ENCODE peak calls at places on chromosome 18, in five cellular contexts. One of them, this sample, is unnamed.

GRCh38 chr18:6159426-6159825 is 255.3 kb downstream of the L3MBTL4 start:
- DNase-seq in NCI-H1105: no peak
- DNase-seq in gastrocnemius medialis: no peak
- DNase-seq in brain microvascular endothelial cell: no peak
- DNase-seq in adipocyte: no peak
- DNase-seq in this sample: no peak

GRCh38 chr18:58205087-58205779 is 161.2 kb downstream of the NEDD4L start:
- DNase-seq in brain microvascular endothelial cell: peak; percentile 51
- DNase-seq in adipocyte: peak; percentile 41
- DNase-seq in NCI-H1105: no peak
- DNase-seq in gastrocnemius medialis: no peak
- DNase-seq in this sample: no peak

GRCh38 chr18:62637807-62638687 is 77.3 kb upstream of the PHLPP1 start:
- DNase-seq in gastrocnemius medialis: no peak
- DNase-seq in NCI-H1105: no peak
- DNase-seq in brain microvascular endothelial cell: peak; percentile 6
- DNase-seq in adipocyte: no peak
- DNase-seq in this sample: no peak

GRCh38 chr18:59273936-59274928 is 978 bp upstream of the RAX start:
- DNase-seq in adipocyte: no peak
- DNase-seq in brain microvascular endothelial cell: no peak
- DNase-seq in gastrocnemius medialis: no peak
- DNase-seq in NCI-H1105: no peak
- DNase-seq in this sample: no peak

GRCh38 chr18:5424903-5425302 is 118.9 kb downstream of the EPB41L3 start:
- DNase-seq in NCI-H1105: no peak
- DNase-seq in gastrocnemius medialis: no peak
- DNase-seq in brain microvascular endothelial cell: peak; percentile 39
- DNase-seq in adipocyte: peak; percentile 72
- DNase-seq in this sample: peak; percentile 6

GRCh38 chr18:48959921-48960920 is 9.5 kb upstream of the SMAD7 start:
- DNase-seq in gastrocnemius medialis: no peak
- DNase-seq in adipocyte: peak; percentile 56
- DNase-seq in brain microvascular endothelial cell: peak; percentile 78
- DNase-seq in NCI-H1105: no peak
- DNase-seq in this sample: no peak

GRCh38 chr18:2406544-2406943 is 164.8 kb downstream of the METTL4 start:
- DNase-seq in gastrocnemius medialis: no peak
- DNase-seq in NCI-H1105: no peak
- DNase-seq in brain microvascular endothelial cell: no peak
- DNase-seq in adipocyte: peak; percentile 86
- DNase-seq in this sample: no peak

GRCh38 chr18:48126240-48126639 is 195.8 kb upstream of the SMAD2 start:
- DNase-seq in adipocyte: no peak
- DNase-seq in NCI-H1105: no peak
- DNase-seq in brain microvascular endothelial cell: no peak
- DNase-seq in gastrocnemius medialis: no peak
- DNase-seq in this sample: no peak

GRCh38 chr18:22828171-22828570 is 105.0 kb upstream of the RBBP8 start:
- DNase-seq in NCI-H1105: no peak
- DNase-seq in adipocyte: no peak
- DNase-seq in gastrocnemius medialis: no peak
- DNase-seq in brain microvascular endothelial cell: no peak
- DNase-seq in this sample: no peak

GRCh38 chr18:55243852-55244251 is 284.6 kb upstream of the CCDC68 start:
- DNase-seq in adipocyte: peak; percentile 90
- DNase-seq in brain microvascular endothelial cell: no peak
- DNase-seq in NCI-H1105: no peak
- DNase-seq in gastrocnemius medialis: no peak
- DNase-seq in this sample: no peak

GRCh38 chr18:61448316-61448715 is 115.1 kb downstream of the CDH20 start:
- DNase-seq in brain microvascular endothelial cell: no peak
- DNase-seq in adipocyte: no peak
- DNase-seq in gastrocnemius medialis: no peak
- DNase-seq in NCI-H1105: no peak
- DNase-seq in this sample: no peak

GRCh38 chr18:24559474-24560018 is 99.1 kb downstream of the HRH4 start:
- DNase-seq in adipocyte: no peak
- DNase-seq in NCI-H1105: no peak
- DNase-seq in brain microvascular endothelial cell: no peak
- DNase-seq in gastrocnemius medialis: no peak
- DNase-seq in this sample: no peak

GRCh38 chr18:56836173-56836572 is 185.0 kb downstream of the WDR7 start:
- DNase-seq in brain microvascular endothelial cell: no peak
- DNase-seq in gastrocnemius medialis: no peak
- DNase-seq in NCI-H1105: no peak
- DNase-seq in adipocyte: no peak
- DNase-seq in this sample: no peak

GRCh38 chr18:50986360-50987087 is 18.7 kb downstream of the ELAC1 start:
- DNase-seq in gastrocnemius medialis: peak; percentile 12
- DNase-seq in adipocyte: peak; percentile 43
- DNase-seq in brain microvascular endothelial cell: peak; percentile 16
- DNase-seq in NCI-H1105: no peak
- DNase-seq in this sample: no peak

GRCh38 chr18:38367473-38367872 is 801.9 kb upstream of the CELF4 start:
- DNase-seq in brain microvascular endothelial cell: no peak
- DNase-seq in gastrocnemius medialis: no peak
- DNase-seq in NCI-H1105: no peak
- DNase-seq in adipocyte: no peak
- DNase-seq in this sample: no peak

GRCh38 chr18:3626927-3627240 is 176.9 kb downstream of the TGIF1 start:
- DNase-seq in gastrocnemius medialis: no peak
- DNase-seq in adipocyte: no peak
- DNase-seq in NCI-H1105: no peak
- DNase-seq in brain microvascular endothelial cell: no peak
- DNase-seq in this sample: no peak

GRCh38 chr18:8834837-8835236 is 129.5 kb downstream of the MTCL1 start:
- DNase-seq in adipocyte: no peak
- DNase-seq in brain microvascular endothelial cell: no peak
- DNase-seq in gastrocnemius medialis: no peak
- DNase-seq in NCI-H1105: no peak
- DNase-seq in this sample: no peak

GRCh38 chr18:58606236-58606635 is 22.7 kb downstream of the ALPK2 start:
- DNase-seq in gastrocnemius medialis: no peak
- DNase-seq in brain microvascular endothelial cell: no peak
- DNase-seq in adipocyte: no peak
- DNase-seq in NCI-H1105: no peak
- DNase-seq in this sample: no peak

GRCh38 chr18:33812186-33812585 is 234.2 kb downstream of the ASXL3 start:
- DNase-seq in adipocyte: no peak
- DNase-seq in brain microvascular endothelial cell: no peak
- DNase-seq in NCI-H1105: peak; percentile 90
- DNase-seq in gastrocnemius medialis: no peak
- DNase-seq in this sample: no peak

GRCh38 chr18:10659000-10659399 is 133.2 kb downstream of the NAPG start:
- DNase-seq in gastrocnemius medialis: no peak
- DNase-seq in adipocyte: no peak
- DNase-seq in NCI-H1105: no peak
- DNase-seq in brain microvascular endothelial cell: no peak
- DNase-seq in this sample: no peak

GRCh38 chr18:55465313-55465712 is 122.7 kb downstream of the TCF4 start:
- DNase-seq in gastrocnemius medialis: no peak
- DNase-seq in adipocyte: no peak
- DNase-seq in NCI-H1105: no peak
- DNase-seq in brain microvascular endothelial cell: no peak
- DNase-seq in this sample: no peak

GRCh38 chr18:79484661-79485621 is 89.2 kb downstream of the NFATC1 start:
- DNase-seq in brain microvascular endothelial cell: peak; percentile 98
- DNase-seq in adipocyte: peak; percentile 96
- DNase-seq in NCI-H1105: no peak
- DNase-seq in gastrocnemius medialis: no peak
- DNase-seq in this sample: no peak

GRCh38 chr18:8765692-8766463 is 60.5 kb downstream of the MTCL1 start:
- DNase-seq in brain microvascular endothelial cell: peak; percentile 38
- DNase-seq in gastrocnemius medialis: no peak
- DNase-seq in NCI-H1105: no peak
- DNase-seq in adipocyte: peak; percentile 12
- DNase-seq in this sample: no peak

GRCh38 chr18:79964330-79965118 is at the start of gene HSBP1L1:
- DNase-seq in adipocyte: peak; percentile 65
- DNase-seq in gastrocnemius medialis: no peak
- DNase-seq in brain microvascular endothelial cell: no peak
- DNase-seq in NCI-H1105: peak; percentile 17
- DNase-seq in this sample: peak; percentile 29

GRCh38 chr18:9025104-9025838 is 77.2 kb upstream of the NDUFV2 start:
- DNase-seq in gastrocnemius medialis: no peak
- DNase-seq in brain microvascular endothelial cell: no peak
- DNase-seq in adipocyte: no peak
- DNase-seq in NCI-H1105: no peak
- DNase-seq in this sample: no peak

GRCh38 chr18:74963820-74964446 is 245.0 kb downstream of the PTGR3 start:
- DNase-seq in NCI-H1105: peak; percentile 74
- DNase-seq in brain microvascular endothelial cell: peak; percentile 55
- DNase-seq in adipocyte: peak; percentile 30
- DNase-seq in gastrocnemius medialis: no peak
- DNase-seq in this sample: peak; percentile 71

GRCh38 chr18:37248281-37248680 is 317.3 kb downstream of the CELF4 start:
- DNase-seq in NCI-H1105: no peak
- DNase-seq in brain microvascular endothelial cell: no peak
- DNase-seq in gastrocnemius medialis: no peak
- DNase-seq in adipocyte: no peak
- DNase-seq in this sample: no peak

GRCh38 chr18:7164610-7165009 is 47.0 kb upstream of the LAMA1 start:
- DNase-seq in NCI-H1105: no peak
- DNase-seq in brain microvascular endothelial cell: no peak
- DNase-seq in adipocyte: no peak
- DNase-seq in gastrocnemius medialis: no peak
- DNase-seq in this sample: peak; percentile 0

GRCh38 chr18:80136679-80137078 is 27.6 kb downstream of the ADNP2 start:
- DNase-seq in NCI-H1105: no peak
- DNase-seq in brain microvascular endothelial cell: no peak
- DNase-seq in adipocyte: no peak
- DNase-seq in gastrocnemius medialis: no peak
- DNase-seq in this sample: no peak

GRCh38 chr18:5693637-5694175 is 149.9 kb upstream of the EPB41L3 start:
- DNase-seq in adipocyte: peak; percentile 21
- DNase-seq in NCI-H1105: no peak
- DNase-seq in brain microvascular endothelial cell: no peak
- DNase-seq in gastrocnemius medialis: no peak
- DNase-seq in this sample: no peak

GRCh38 chr18:33282709-33283333 is 157.7 kb downstream of the CCDC178 start:
- DNase-seq in NCI-H1105: no peak
- DNase-seq in brain microvascular endothelial cell: no peak
- DNase-seq in adipocyte: no peak
- DNase-seq in gastrocnemius medialis: no peak
- DNase-seq in this sample: no peak

GRCh38 chr18:5556317-5556974 is 12.6 kb upstream of the EPB41L3 start:
- DNase-seq in brain microvascular endothelial cell: no peak
- DNase-seq in NCI-H1105: no peak
- DNase-seq in gastrocnemius medialis: no peak
- DNase-seq in adipocyte: no peak
- DNase-seq in this sample: no peak

This sample was measured in NCI-H526 treated with DMSO at 0.1 percent for 48 hours.